ENCODE peak calls at places on chromosome 1, in ten cellular contexts. B is ovary; J is dorsolateral prefrontal cortex; U is PC-9; F is uterus; Y is testis; I is HCT116; X is transverse colon; E is CD4-positive, alpha-beta T cell; P is left lung. N is an unnamed sample.

GRCh38 chr1:234373938-234374240 is 633 bp downstream of the COA6 start:
- DNase-seq in B (no peak), J (no peak), U (no peak), F (no peak), Y (no peak), I (no peak), X (no peak), E (no peak), P (no peak), N (no peak)

GRCh38 chr1:247330548-247331171 is 1.0 kb downstream of the ZNF496 start:
- DNase-seq in B (no peak), J (no peak), U (no peak), F (no peak), Y (peak), I (no peak), X (no peak), E (no peak), P (no peak), N (no peak)

GRCh38 chr1:208065862-208066261 is 154.9 kb upstream of the CD34 start:
- DNase-seq in B (no peak), J (no peak), U (no peak), F (no peak), Y (no peak), I (no peak), X (no peak), E (no peak), P (no peak), N (peak)

GRCh38 chr1:25006770-25007169 is 76.7 kb upstream of the RUNX3 start:
- DNase-seq in B (peak), J (no peak), U (no peak), F (peak), Y (peak), I (no peak), X (no peak), E (no peak), P (no peak), N (no peak)

GRCh38 chr1:91502882-91503184 is 2.2 kb downstream of the CDC7 start:
- DNase-seq in B (no peak), J (peak), U (no peak), F (no peak), Y (no peak), I (no peak), X (no peak), E (no peak), P (no peak), N (no peak)

GRCh38 chr1:87044840-87045239 is 130.4 kb downstream of the HS2ST1 start:
- DNase-seq in B (no peak), J (no peak), U (no peak), F (no peak), Y (no peak), I (no peak), X (no peak), E (peak), P (no peak), N (no peak)

GRCh38 chr1:149848340-149848771 is 51.0 kb upstream of the BOLA1 start:
- DNase-seq in B (no peak), J (peak), U (peak), F (no peak), Y (no peak), I (no peak), X (no peak), E (no peak), P (no peak), N (no peak)

GRCh38 chr1:42013881-42014470 is 95.3 kb upstream of the HIVEP3 start:
- DNase-seq in B (no peak), J (peak), U (no peak), F (no peak), Y (peak), I (no peak), X (no peak), E (no peak), P (no peak), N (peak)

GRCh38 chr1:217029311-217030157 is 306.3 kb upstream of the ESRRG start:
- DNase-seq in B (no peak), J (no peak), U (peak), F (no peak), Y (no peak), I (no peak), X (peak), E (no peak), P (no peak), N (no peak)

GRCh38 chr1:164765557-164765956 is 206.6 kb downstream of the PBX1 start:
- DNase-seq in B (no peak), J (no peak), U (peak), F (no peak), Y (no peak), I (no peak), X (no peak), E (no peak), P (no peak), N (no peak)

GRCh38 chr1:61123321-61123720 is 41.0 kb downstream of the NFIA start:
- DNase-seq in B (no peak), J (no peak), U (no peak), F (no peak), Y (no peak), I (no peak), X (no peak), E (no peak), P (no peak), N (no peak)

GRCh38 chr1:186838380-186839076 is 9.8 kb downstream of the PLA2G4A start:
- DNase-seq in B (no peak), J (no peak), U (no peak), F (no peak), Y (no peak), I (peak), X (no peak), E (no peak), P (no peak), N (no peak)

GRCh38 chr1:12626888-12627287 is 8.9 kb upstream of the DHRS3 start:
- DNase-seq in B (no peak), J (no peak), U (no peak), F (no peak), Y (no peak), I (no peak), X (no peak), E (no peak), P (no peak), N (no peak)

GRCh38 chr1:168734946-168735345 is 5.9 kb upstream of the DPT start:
- DNase-seq in B (no peak), J (no peak), U (no peak), F (no peak), Y (peak), I (no peak), X (no peak), E (no peak), P (no peak), N (peak)

GRCh38 chr1:47194314-47194713 is 4.5 kb upstream of the PDZK1IP1 start:
- DNase-seq in B (no peak), J (no peak), U (no peak), F (no peak), Y (no peak), I (no peak), X (no peak), E (no peak), P (no peak), N (no peak)

GRCh38 chr1:243849089-243850012 is 692 bp downstream of the AKT3 start:
- DNase-seq in B (peak), J (peak), U (peak), F (peak), Y (peak), I (no peak), X (peak), E (peak), P (peak), N (peak)

GRCh38 chr1:178220094-178220493 is 126.2 kb downstream of the RASAL2 start:
- DNase-seq in B (no peak), J (no peak), U (no peak), F (no peak), Y (no peak), I (no peak), X (no peak), E (no peak), P (no peak), N (no peak)

GRCh38 chr1:20974069-20974468 is 187.0 kb upstream of the HP1BP3 start:
- DNase-seq in B (no peak), J (no peak), U (no peak), F (no peak), Y (no peak), I (no peak), X (no peak), E (no peak), P (no peak), N (no peak)

GRCh38 chr1:14039894-14040430 is 340.0 kb downstream of the PRDM2 start:
- DNase-seq in B (no peak), J (no peak), U (no peak), F (no peak), Y (no peak), I (no peak), X (no peak), E (no peak), P (no peak), N (no peak)

GRCh38 chr1:185159966-185160365 is 3.0 kb downstream of the SWT1 start:
- DNase-seq in B (no peak), J (no peak), U (no peak), F (no peak), Y (no peak), I (no peak), X (no peak), E (no peak), P (no peak), N (no peak)

GRCh38 chr1:234777850-234778214 is 167.9 kb upstream of the IRF2BP2 start:
- DNase-seq in B (no peak), J (no peak), U (no peak), F (no peak), Y (no peak), I (no peak), X (no peak), E (no peak), P (no peak), N (no peak)

GRCh38 chr1:200336111-200336845 is 73.6 kb downstream of the ZNF281 start:
- DNase-seq in B (no peak), J (no peak), U (peak), F (no peak), Y (no peak), I (no peak), X (no peak), E (no peak), P (no peak), N (no peak)

GRCh38 chr1:199898654-199899053 is 128.9 kb upstream of the NR5A2 start:
- DNase-seq in B (no peak), J (no peak), U (no peak), F (no peak), Y (no peak), I (no peak), X (no peak), E (no peak), P (no peak), N (no peak)

GRCh38 chr1:30888391-30888790 is 20.2 kb downstream of the SDC3 start:
- DNase-seq in B (peak), J (peak), U (no peak), F (peak), Y (peak), I (no peak), X (peak), E (no peak), P (no peak), N (peak)

GRCh38 chr1:203349166-203349565 is 1.8 kb downstream of the FMOD start:
- DNase-seq in B (no peak), J (no peak), U (no peak), F (no peak), Y (no peak), I (no peak), X (no peak), E (no peak), P (no peak), N (no peak)

GRCh38 chr1:181038399-181038873 is 4.7 kb downstream of the MR1 start:
- DNase-seq in B (no peak), J (peak), U (peak), F (peak), Y (peak), I (peak), X (peak), E (peak), P (no peak), N (no peak)

GRCh38 chr1:217333939-217334338 is 297.0 kb downstream of the GPATCH2 start:
- DNase-seq in B (no peak), J (no peak), U (no peak), F (no peak), Y (peak), I (peak), X (peak), E (no peak), P (no peak), N (no peak)

GRCh38 chr1:193726722-193727121 is 540.3 kb upstream of the B3GALT2 start:
- DNase-seq in B (no peak), J (no peak), U (no peak), F (no peak), Y (no peak), I (no peak), X (no peak), E (no peak), P (no peak), N (no peak)

GRCh38 chr1:16717174-16718108 is 22.9 kb upstream of the RNU1-4 start:
- DNase-seq in B (no peak), J (no peak), U (no peak), F (no peak), Y (peak), I (no peak), X (no peak), E (peak), P (peak), N (no peak)

GRCh38 chr1:225427249-225428065 is at the start of gene LBR:
- DNase-seq in B (no peak), J (peak), U (no peak), F (peak), Y (peak), I (no peak), X (peak), E (no peak), P (peak), N (no peak)

GRCh38 chr1:35726814-35727433 is 8.2 kb upstream of the C1orf216 start:
- DNase-seq in B (peak), J (peak), U (peak), F (peak), Y (peak), I (peak), X (peak), E (peak), P (no peak), N (peak)

GRCh38 chr1:232704694-232705680 is 75.1 kb upstream of the SIPA1L2 start:
- DNase-seq in B (peak), J (peak), U (peak), F (peak), Y (peak), I (peak), X (peak), E (no peak), P (no peak), N (peak)

GRCh38 chr1:172670791-172671190 is 11.9 kb downstream of the FASLG start:
- DNase-seq in B (no peak), J (no peak), U (no peak), F (no peak), Y (no peak), I (no peak), X (no peak), E (peak), P (no peak), N (no peak)

GRCh38 chr1:173870252-173871075 is 2.3 kb downstream of the ZBTB37 start:
- DNase-seq in B (no peak), J (peak), U (no peak), F (no peak), Y (peak), I (no peak), X (peak), E (peak), P (no peak), N (no peak)

GRCh38 chr1:48109390-48110009 is 112.3 kb upstream of the TRABD2B start:
- DNase-seq in B (no peak), J (no peak), U (no peak), F (no peak), Y (peak), I (peak), X (no peak), E (no peak), P (no peak), N (peak)

GRCh38 chr1:245045087-245045881 is 109.5 kb upstream of the KIF26B start:
- DNase-seq in B (no peak), J (no peak), U (no peak), F (no peak), Y (peak), I (no peak), X (peak), E (no peak), P (no peak), N (peak)

GRCh38 chr1:100502052-100502792 is 35.7 kb upstream of the GPR88 start:
- DNase-seq in B (no peak), J (no peak), U (peak), F (no peak), Y (no peak), I (no peak), X (no peak), E (no peak), P (no peak), N (no peak)

GRCh38 chr1:116138277-116138792 is 27.1 kb downstream of the MAB21L3 start:
- DNase-seq in B (no peak), J (no peak), U (no peak), F (no peak), Y (no peak), I (no peak), X (no peak), E (no peak), P (no peak), N (no peak)
- H3K27ac ChIP-seq in B (no peak), J (no peak), U (no peak), F (no peak), Y (no peak), I (peak), X (no peak), E (no peak), P (no peak), N (no peak)

GRCh38 chr1:44318097-44319088 is 36.7 kb downstream of the ERI3 start:
- DNase-seq in B (no peak), J (no peak), U (no peak), F (peak), Y (peak), I (no peak), X (peak), E (no peak), P (no peak), N (no peak)
- H3K27ac ChIP-seq in B (no peak), J (no peak), U (no peak), F (no peak), Y (no peak), I (no peak), X (no peak), E (no peak), P (no peak), N (no peak)

DNA sequence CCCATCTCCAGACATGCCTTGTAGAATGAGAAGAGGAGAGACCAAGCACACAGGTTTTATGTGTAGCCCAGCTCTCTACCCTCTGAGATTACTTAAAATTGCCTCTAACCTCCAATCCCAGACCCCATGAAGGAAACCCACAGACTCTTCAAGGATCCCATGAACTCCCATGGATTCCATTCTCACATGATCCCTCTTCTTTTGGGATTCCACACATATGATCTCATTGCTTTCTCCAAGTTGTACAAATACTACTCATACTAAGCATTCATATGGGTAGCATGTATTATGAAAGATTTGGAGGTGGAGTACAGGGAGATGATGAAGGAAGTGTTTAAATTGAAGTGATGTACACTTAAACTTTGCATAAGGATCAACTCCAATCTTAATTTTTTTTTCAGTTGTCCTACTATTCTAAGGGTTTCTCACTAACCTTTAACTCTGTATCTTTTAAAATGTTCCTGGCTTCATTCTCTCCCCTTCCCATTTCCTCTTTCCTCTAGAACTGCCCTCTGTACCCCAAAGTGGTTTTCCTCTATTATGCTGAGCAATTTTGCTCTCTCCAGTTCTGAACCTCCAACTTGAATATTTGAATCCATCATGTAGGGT is 41.6 kb downstream of the MFSD2A start:
- DNase-seq in B (no peak), J (no peak), U (no peak), F (no peak), Y (no peak), I (no peak), X (no peak), E (no peak), P (no peak), N (no peak)
- H3K27ac ChIP-seq in B (no peak), J (no peak), U (no peak), F (no peak), Y (no peak), I (no peak), X (no peak), E (no peak), P (no peak), N (no peak)

GRCh38 chr1:227945891-227946623 is 1.7 kb downstream of the WNT9A start:
- DNase-seq in B (peak), J (no peak), U (peak), F (peak), Y (peak), I (peak), X (peak), E (no peak), P (peak), N (no peak)
- H3K27ac ChIP-seq in B (peak), J (no peak), U (peak), F (peak), Y (no peak), I (peak), X (peak), E (no peak), P (peak), N (no peak)

N was measured in substantia nigra.